ENCODE peak calls at places on chromosomes 16 and 17, in eight cellular contexts. G, O, A, H, Y, C, F and S are unnamed samples.

GRCh38 chr17:82489117-82489516 is 30.4 kb upstream of the FOXK2 start:
- DNase-seq in F (no peak), A (no peak), G (no peak), H (peak; percentile 91), O (no peak), Y (no peak), C (no peak), S (no peak)

GRCh38 chr17:38509772-38510423 is 81.6 kb downstream of the ARHGAP23 start:
- DNase-seq in H (no peak), Y (no peak), G (no peak), O (peak; percentile 75), C (peak; percentile 40), F (no peak), A (no peak), S (no peak)

GRCh38 chr17:76272541-76273434 is 7.6 kb downstream of the UBALD2 start:
- DNase-seq in H (no peak), F (peak; percentile 60), G (no peak), O (no peak), C (no peak), Y (no peak), A (no peak), S (no peak)

GRCh38 chr16:66849543-66849942 is 5.3 kb downstream of the CA7 start:
- DNase-seq in O (peak; percentile 30), F (no peak), H (no peak), G (no peak), C (no peak), Y (no peak), A (no peak), S (no peak)

GRCh38 chr17:76467366-76467765 is at the start of gene AANAT:
- DNase-seq in G (no peak), H (no peak), F (no peak), O (no peak), Y (no peak), A (no peak), C (no peak), S (peak; percentile 81)

GRCh38 chr16:49434733-49435132 is 61.1 kb downstream of the C16orf78 start:
- DNase-seq in H (no peak), F (no peak), G (no peak), O (no peak), Y (no peak), C (no peak), A (no peak), S (no peak)

GRCh38 chr16:53664724-53665345 is 38.8 kb downstream of the RPGRIP1L start:
- DNase-seq in O (no peak), A (no peak), G (no peak), F (no peak), H (peak; percentile 96), C (peak; percentile 18), Y (no peak), S (no peak)

GRCh38 chr16:60681014-60681413 is 1355.2 kb downstream of the CDH8 start:
- DNase-seq in O (peak; percentile 22), G (no peak), F (no peak), Y (no peak), A (no peak), H (no peak), C (no peak), S (peak; percentile 48)

GRCh38 chr17:79549111-79549915 is 61.5 kb downstream of the RBFOX3 start:
- DNase-seq in G (no peak), Y (no peak), F (no peak), C (no peak), O (peak; percentile 56), A (no peak), H (no peak), S (peak; percentile 38)

GRCh38 chr16:77219437-77219836 is 20.2 kb downstream of the SYCE1L start:
- DNase-seq in F (no peak), O (no peak), A (no peak), Y (no peak), H (no peak), G (peak; percentile 72), C (no peak), S (no peak)

GRCh38 chr17:5585814-5586558 is 1.7 kb upstream of the NLRP1 start:
- DNase-seq in Y (no peak), H (no peak), A (no peak), F (no peak), O (peak; percentile 38), C (no peak), G (peak; percentile 80), S (no peak)

GRCh38 chr16:72590179-72590937 is 418.4 kb upstream of the PMFBP1 start:
- DNase-seq in O (no peak), F (peak; percentile 3), H (no peak), Y (peak; percentile 14), C (no peak), A (no peak), G (no peak), S (no peak)

GRCh38 chr17:78821961-78822360 is 18.7 kb downstream of the USP36 start:
- DNase-seq in C (no peak), G (no peak), A (no peak), Y (no peak), F (no peak), H (peak; percentile 18), O (no peak), S (no peak)

GRCh38 chr16:73794936-73795335 is 501.7 kb upstream of the PSMD7 start:
- DNase-seq in H (no peak), C (peak; percentile 19), Y (no peak), O (no peak), G (no peak), A (no peak), F (no peak), S (no peak)

GRCh38 chr17:38898291-38898679 is 27.1 kb upstream of the LASP1NB start:
- DNase-seq in A (no peak), O (no peak), Y (peak; percentile 58), H (no peak), G (no peak), F (peak; percentile 38), C (no peak), S (no peak)

DNA sequence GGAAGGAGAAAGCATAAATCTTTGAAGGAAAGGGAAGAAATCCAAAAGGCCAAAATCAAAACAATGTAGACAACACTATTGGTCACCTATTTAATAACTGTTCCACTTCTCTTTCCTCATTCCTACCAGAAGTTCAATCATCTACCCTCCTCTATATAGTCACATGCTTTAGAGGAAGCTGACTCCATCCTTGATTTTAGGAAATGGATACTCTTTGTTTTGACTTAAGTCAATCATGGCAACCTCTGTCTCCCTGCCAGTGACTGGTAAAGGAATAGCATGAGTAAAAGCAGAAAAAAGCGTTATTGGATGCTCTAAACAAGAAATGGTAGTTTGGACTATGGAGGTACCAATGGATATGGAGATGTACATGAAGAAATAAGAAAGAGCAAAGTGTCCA is 7.2 kb downstream of the BRIP1 start:
- DNase-seq in O (no peak), F (no peak), H (no peak), Y (no peak), A (no peak), G (no peak), C (no peak), S (no peak)
- H3K79me2 ChIP-seq in O (peaks cover 2% of the 10 kb centered on the region), F (peaks cover 50% of the 10 kb centered on the region), H (peaks cover 8% of the 10 kb centered on the region), Y (peaks cover 18% of the 10 kb centered on the region), A (peaks cover 24% of the 10 kb centered on the region), G (peaks cover 39% of the 10 kb centered on the region), C (peaks cover 16% of the 10 kb centered on the region), S (peaks cover 61% of the 10 kb centered on the region)

GRCh38 chr16:9081843-9082242 is 9.6 kb upstream of the HAPSTR1 start:
- DNase-seq in C (no peak), Y (no peak), G (no peak), A (no peak), H (no peak), F (no peak), O (no peak), S (no peak)
- H3K27ac ChIP-seq in C (no peak overlapping the region), Y (no peak overlapping the region), G (no peak overlapping the region), A (no peak overlapping the region), H (no peak overlapping the region), F (no peak overlapping the region), O (no peak overlapping the region), S (no peak overlapping the region)

GRCh38 chr16:57485916-57486857 is at the start of gene DOK4:
- DNase-seq in A (no peak), Y (peak; percentile 71), F (peak; percentile 69), H (peak; percentile 94), O (peak; percentile 89), C (peak; percentile 94), G (peak; percentile 65), S (peak; percentile 93)

GRCh38 chr16:57486858-57487834 is 853 bp upstream of the DOK4 start:
- DNase-seq in F (no peak), G (no peak), Y (no peak), H (peak; percentile 48), A (no peak), C (peak; percentile 16), O (no peak), S (no peak)

GRCh38 chr16:57493767-57494166 is 7.5 kb upstream of the DOK4 start:
- DNase-seq in O (no peak), G (no peak), C (no peak), Y (no peak), H (no peak), F (no peak), A (no peak), S (no peak)

GRCh38 chr16:57485091-57485915 is 990 bp downstream of the DOK4 start:
- DNase-seq in Y (no peak), O (no peak), F (no peak), G (no peak), C (peak; percentile 16), A (no peak), H (peak; percentile 63), S (no peak)

GRCh38 chr16:57489229-57489628 is 2.9 kb upstream of the DOK4 start:
- DNase-seq in F (no peak), H (no peak), Y (no peak), A (no peak), G (no peak), O (no peak), C (no peak), S (no peak)
- TF ChIP-seq EZH2phosphoT487 in F (no peak), H (no peak), Y (no peak), A (no peak), G (no peak), O (no peak), C (no peak), S (no peak)

DNA sequence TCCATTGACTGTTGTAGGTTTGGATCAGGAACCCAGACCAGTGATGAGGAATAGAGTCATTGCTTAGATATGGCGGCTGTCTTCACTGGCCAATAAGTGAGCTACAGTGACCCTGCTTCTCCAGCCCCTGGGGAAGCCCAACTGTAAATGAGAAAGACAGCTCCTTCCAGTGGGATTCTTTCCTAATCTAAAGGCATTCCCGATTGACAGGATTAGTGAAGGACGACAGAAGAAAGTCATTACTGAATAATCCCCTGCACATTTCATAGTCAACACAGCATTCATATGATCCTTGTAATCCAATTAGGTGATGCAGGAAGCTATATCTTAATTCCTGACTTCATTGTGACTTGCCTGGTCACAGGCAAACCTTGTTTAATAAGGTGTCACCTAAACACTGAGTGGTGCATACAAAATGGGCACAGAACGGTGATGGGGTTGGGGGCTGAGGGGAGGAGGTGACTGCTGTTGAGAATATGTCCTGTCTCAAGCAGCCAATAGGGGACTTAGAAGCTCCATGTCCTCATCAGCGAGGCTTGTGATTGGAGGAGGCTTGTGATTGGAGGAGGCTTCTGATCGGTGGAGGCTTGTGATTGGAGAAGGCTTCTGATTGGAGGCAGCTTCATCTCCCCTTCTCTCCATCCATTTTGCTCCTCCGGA is 242.6 kb downstream of the XYLT1 start:
- DNase-seq in H (no peak), A (no peak), C (no peak), O (no peak), Y (no peak), G (no peak), F (no peak), S (peak; percentile 20)
- H3K79me2 ChIP-seq in H (peaks cover 71% of the 10 kb centered on the region), A (no peaks in the 10 kb centered on the region), C (peaks cover 5% of the 10 kb centered on the region), O (no peaks in the 10 kb centered on the region), Y (peaks cover 19% of the 10 kb centered on the region), G (no peaks in the 10 kb centered on the region), F (no peaks in the 10 kb centered on the region), S (no peaks in the 10 kb centered on the region)